ENCODE peak calls at places on chromosomes 1 and 21, in ten cellular contexts. D is EL; C is ELR; P is NCI-H524; U is NCI-H1092; M is iris pigment epithelial cell; L is stimulated activated CD4-positive, alpha-beta T cell treated with anti-CD3 and anti-CD28 coated beads, Interleukin-15, amount 100 ng/mL, for 1 hour; H is activated gamma-delta T cell treated with Interleukin-2 at 50 U/mL for 16 hours; J is memory B cell; G is brain microvascular endothelial cell. S is an unnamed sample.
A peak's percentile ranks its signal among the peaks of the same experiment; 100 is the strongest.

GRCh38 chr1:5890346-5891106 is 101.7 kb downstream of the NPHP4 start:
- DNase-seq in D (no peak), L (no peak), J (no peak), M (no peak), C (no peak), G (no peak), P (no peak), U (no peak), H (no peak), S (no peak)

GRCh38 chr1:161733526-161733925 is 12.2 kb downstream of the FCRLB start:
- DNase-seq in U (no peak), G (peak; percentile 81), M (peak; percentile 94), J (no peak), L (no peak), H (no peak), C (peak; percentile 94), D (peak; percentile 89), P (no peak), S (no peak)

GRCh38 chr1:36787312-36787711 is 247.0 kb downstream of the GRIK3 start:
- DNase-seq in J (no peak), M (no peak), P (no peak), D (no peak), C (no peak), G (no peak), L (no peak), H (no peak), U (no peak), S (no peak)

GRCh38 chr1:111592389-111593361 is 26.9 kb upstream of the RAP1A start:
- DNase-seq in J (peak; percentile 47), C (peak; percentile 79), H (peak; percentile 95), L (peak; percentile 92), U (no peak), P (peak; percentile 31), G (peak; percentile 54), M (peak; percentile 72), D (peak; percentile 87), S (peak; percentile 60)

GRCh38 chr21:42097860-42098259 is 26.7 kb downstream of the UMODL1 start:
- DNase-seq in U (no peak), H (no peak), L (no peak), G (peak; percentile 98), M (peak; percentile 98), D (peak; percentile 97), J (no peak), C (peak; percentile 98), P (peak; percentile 30), S (no peak)

GRCh38 chr1:174875306-174875705 is 124.4 kb upstream of the CACYBP start:
- DNase-seq in J (no peak), H (no peak), D (no peak), P (no peak), G (no peak), U (peak; percentile 69), C (no peak), L (no peak), M (no peak), S (no peak)

GRCh38 chr1:187481581-187482148 is 652.9 kb downstream of the PLA2G4A start:
- DNase-seq in H (no peak), G (no peak), P (no peak), U (no peak), J (no peak), L (no peak), D (no peak), C (no peak), M (no peak), S (no peak)

GRCh38 chr1:193545171-193545570 is 358.8 kb upstream of the B3GALT2 start:
- DNase-seq in P (no peak), G (no peak), D (no peak), H (no peak), C (no peak), J (no peak), U (no peak), L (no peak), M (no peak), S (no peak)

GRCh38 chr21:46151989-46152938 is 3.1 kb downstream of the FTCD start:
- DNase-seq in D (no peak), J (no peak), G (no peak), M (no peak), C (no peak), P (no peak), L (no peak), U (no peak), H (no peak), S (no peak)

GRCh38 chr21:28993293-28993629 is 584 bp upstream of the LTN1 start:
- DNase-seq in D (no peak), G (no peak), H (no peak), L (no peak), C (no peak), M (no peak), P (no peak), U (no peak), J (no peak), S (no peak)

GRCh38 chr1:241391926-241392710 is 35.1 kb upstream of the RGS7 start:
- DNase-seq in U (peak; percentile 34), P (peak; percentile 73), C (no peak), H (no peak), J (no peak), L (no peak), M (no peak), G (no peak), D (no peak), S (no peak)

GRCh38 chr1:1618396-1619068 is 3.2 kb downstream of the MIB2 start:
- DNase-seq in L (no peak), C (no peak), U (no peak), D (no peak), G (no peak), P (no peak), J (no peak), H (no peak), M (no peak), S (no peak)

GRCh38 chr1:8639165-8639564 is 178.3 kb downstream of the RERE start:
- DNase-seq in G (no peak), U (no peak), P (no peak), D (no peak), L (no peak), H (no peak), C (no peak), J (no peak), M (no peak), S (no peak)

GRCh38 chr1:30675761-30676160 is 47.6 kb downstream of the MATN1 start:
- DNase-seq in D (peak; percentile 65), L (no peak), G (no peak), C (peak; percentile 35), U (no peak), M (peak; percentile 80), H (no peak), J (no peak), P (no peak), S (no peak)

GRCh38 chr1:168375901-168376300 is 95.2 kb downstream of the TBX19 start:
- DNase-seq in U (no peak), C (no peak), G (no peak), L (no peak), D (no peak), P (no peak), J (no peak), H (no peak), M (no peak), S (no peak)

GRCh38 chr1:117180571-117180970 is 30.2 kb downstream of the VTCN1 start:
- DNase-seq in M (no peak), G (no peak), J (no peak), L (no peak), U (no peak), H (no peak), C (no peak), D (no peak), P (no peak), S (no peak)

GRCh38 chr1:157961805-157962762 is 31.4 kb upstream of the KIRREL1 start:
- DNase-seq in U (no peak), D (peak; percentile 84), H (no peak), M (peak; percentile 83), C (peak; percentile 90), G (peak; percentile 79), P (no peak), J (no peak), L (no peak), S (no peak)